ENCODE peak calls at places on chromosomes 2 and 18, in six cellular contexts. L is neural progenitor cell, A is transverse colon, O is GM12864, X is H7, K is fibroblast of villous mesenchyme. G is an unnamed sample.

GRCh38 chr2:1691366-1691765 is 52.9 kb downstream of the PXDN start:
- DNase-seq in O (no peak), X (no peak), K (no peak), A (no peak), L (no peak), G (no peak)

GRCh38 chr2:26317377-26318105 is 28.4 kb upstream of the SELENOI start:
- DNase-seq in A (no peak), K (no peak), O (no peak), L (no peak), X (no peak), G (no peak)

GRCh38 chr18:34901299-34901698 is 139.9 kb upstream of the MAPRE2 start:
- DNase-seq in K (peak), L (no peak), X (no peak), O (no peak), A (no peak), G (no peak)

GRCh38 chr2:147365577-147365976 is 479.3 kb upstream of the ACVR2A start:
- DNase-seq in L (peak), K (no peak), O (no peak), X (no peak), A (no peak), G (no peak)

GRCh38 chr2:111652038-111652437 is 232.0 kb downstream of the ANAPC1 start:
- DNase-seq in A (no peak), L (no peak), K (no peak), O (no peak), X (no peak), G (no peak)

GRCh38 chr18:76620326-76620813 is 125.3 kb upstream of the ZNF516 start:
- DNase-seq in A (peak), K (peak), X (peak), O (peak), L (peak), G (no peak)

GRCh38 chr2:77566131-77566530 is 44.0 kb upstream of the LRRTM4 start:
- DNase-seq in L (no peak), X (no peak), A (no peak), O (no peak), K (no peak), G (no peak)

GRCh38 chr2:74201596-74201995 is 3.2 kb downstream of the MTHFD2 start:
- DNase-seq in L (no peak), K (peak), O (no peak), A (no peak), X (no peak), G (no peak)

GRCh38 chr18:57444301-57444759 is 9.2 kb downstream of the ONECUT2 start:
- DNase-seq in A (no peak), K (no peak), X (no peak), L (peak), O (no peak), G (no peak)

GRCh38 chr2:191696001-191696400 is 18.1 kb downstream of the NABP1 start:
- DNase-seq in A (peak), K (peak), L (no peak), X (no peak), O (no peak), G (peak)

GRCh38 chr2:218393750-218394290 is 5.8 kb upstream of the CTDSP1 start:
- DNase-seq in L (no peak), X (peak), A (no peak), K (no peak), O (no peak), G (no peak)

GRCh38 chr2:218395826-218396687 is 3.6 kb upstream of the CTDSP1 start:
- DNase-seq in X (peak), K (peak), A (peak), L (peak), O (peak), G (peak)

GRCh38 chr2:218395456-218395825 is 4.2 kb upstream of the CTDSP1 start:
- DNase-seq in X (no peak), L (no peak), K (no peak), A (peak), O (no peak), G (no peak)

GRCh38 chr2:218394298-218395089 is 5.2 kb upstream of the CTDSP1 start:
- DNase-seq in A (no peak), L (no peak), K (no peak), O (no peak), X (no peak), G (no peak)

DNA sequence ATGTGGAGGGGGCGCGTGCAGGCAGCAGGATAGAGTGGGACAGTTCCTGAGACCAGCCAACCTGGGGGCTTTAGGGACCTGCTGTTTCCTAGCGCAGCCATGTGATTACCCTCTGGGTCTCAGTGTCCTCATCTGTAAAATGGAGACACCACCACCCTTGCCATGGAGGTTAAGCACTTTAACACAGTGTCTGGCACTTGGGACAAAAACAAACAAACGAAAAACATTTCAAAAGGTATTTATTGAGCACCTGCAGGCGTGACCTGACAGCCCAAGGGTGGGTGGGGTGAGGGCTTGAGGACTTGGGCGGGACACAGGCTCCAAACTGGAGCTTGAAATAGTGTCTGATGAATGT is 4.6 kb upstream of the CTDSP1 start:
- DNase-seq in A (no peak), X (no peak), O (no peak), L (no peak), K (no peak), G (no peak)
- H3K4me3 ChIP-seq in A (no peak), X (peak), O (no peak), L (no peak), K (no peak), G (no peak)

GRCh38 chr2:221450280-221450679 is 121.8 kb downstream of the EPHA4 start:
- DNase-seq in K (no peak), X (no peak), O (no peak), A (no peak), L (no peak), G (no peak)

GRCh38 chr2:221447310-221447709 is 124.8 kb downstream of the EPHA4 start:
- DNase-seq in O (no peak), X (peak), K (no peak), L (peak), A (no peak), G (no peak)

GRCh38 chr2:221448086-221448856 is 123.8 kb downstream of the EPHA4 start:
- DNase-seq in A (no peak), L (no peak), X (no peak), K (no peak), O (no peak), G (no peak)

GRCh38 chr2:221448857-221449390 is 123.2 kb downstream of the EPHA4 start:
- DNase-seq in L (no peak), A (no peak), O (no peak), K (no peak), X (no peak), G (no peak)

GRCh38 chr2:221449406-221449805 is 122.7 kb downstream of the EPHA4 start:
- DNase-seq in L (peak), O (no peak), K (no peak), X (no peak), A (no peak), G (no peak)
- H3K4me3 ChIP-seq in L (no peak), O (no peak), K (no peak), X (no peak), A (no peak), G (no peak)

GRCh38 chr2:59249441-59250330 is 1008.6 kb upstream of the FANCL start:
- DNase-seq in X (no peak), O (no peak), L (peak), A (no peak), K (no peak), G (no peak)
- H3K4me3 ChIP-seq in X (no peak), O (no peak), L (no peak), A (no peak), K (no peak), G (no peak)

DNA sequence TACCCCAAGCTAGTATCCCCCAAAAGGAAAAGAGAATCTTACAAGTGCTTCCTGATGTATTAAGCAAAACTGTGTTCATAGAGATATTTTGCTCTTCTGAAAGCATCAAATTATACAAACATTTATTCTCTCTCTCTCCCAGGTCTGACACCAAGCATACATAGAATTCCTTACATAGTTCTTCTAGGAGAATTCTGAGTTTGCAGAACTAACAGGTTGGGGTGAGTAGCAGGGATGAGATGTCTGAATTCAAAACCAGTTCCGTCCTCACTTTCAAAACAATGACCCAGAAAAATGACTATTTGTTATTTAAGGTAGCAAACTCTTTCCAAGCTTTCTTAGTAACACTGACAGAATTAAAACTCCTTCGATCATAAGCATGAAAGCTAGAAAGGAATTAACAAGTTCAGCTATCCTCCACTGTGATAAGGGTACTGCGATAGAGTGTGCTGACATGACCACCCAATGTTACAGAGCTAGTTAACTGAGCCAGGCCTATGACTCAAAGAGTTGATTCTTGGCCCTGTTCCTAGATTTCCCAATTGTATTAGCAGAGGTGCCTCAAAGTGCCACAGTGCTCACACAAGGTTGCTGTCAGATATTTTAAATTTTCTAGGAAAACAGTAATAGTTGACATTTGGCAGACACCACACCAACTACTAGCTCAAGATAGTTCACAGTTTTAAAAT is 85.8 kb upstream of the SETBP1 start:
- DNase-seq in A (no peak), X (no peak), O (no peak), L (no peak), K (peak), G (no peak)
- H3K4me3 ChIP-seq in A (no peak), X (no peak), O (no peak), L (no peak), K (no peak), G (no peak)

GRCh38 chr2:179859523-179859922 is 1.9 kb downstream of the ZNF385B start:
- DNase-seq in A (no peak), K (no peak), O (no peak), X (no peak), L (no peak), G (no peak)
- H3K4me3 ChIP-seq in A (no peak), K (no peak), O (no peak), X (no peak), L (peak), G (no peak)

DNA sequence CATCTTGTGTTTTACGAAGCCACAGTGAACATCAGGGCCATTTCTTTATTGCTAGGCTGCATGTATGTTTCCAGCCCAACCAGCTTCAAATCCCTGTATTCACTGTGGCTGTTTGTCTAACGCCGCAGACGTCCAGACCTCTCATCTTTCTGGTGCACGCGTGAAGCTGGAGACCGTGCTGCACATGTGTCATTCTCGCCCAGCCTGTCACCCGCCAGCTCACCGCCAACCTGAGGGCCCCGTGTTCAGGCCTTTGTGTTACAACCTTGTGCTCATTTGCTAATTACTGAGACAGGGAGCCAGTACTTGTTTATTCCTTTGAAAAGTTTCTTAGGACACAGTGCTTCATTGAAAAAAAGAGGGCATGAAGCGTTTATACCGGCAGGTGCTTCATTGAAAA is 21.4 kb downstream of the SALL3 start:
- DNase-seq in X (no peak), K (no peak), A (no peak), L (no peak), O (no peak), G (no peak)
- H3K4me3 ChIP-seq in X (no peak), K (no peak), A (no peak), L (no peak), O (no peak), G (no peak)

DNA sequence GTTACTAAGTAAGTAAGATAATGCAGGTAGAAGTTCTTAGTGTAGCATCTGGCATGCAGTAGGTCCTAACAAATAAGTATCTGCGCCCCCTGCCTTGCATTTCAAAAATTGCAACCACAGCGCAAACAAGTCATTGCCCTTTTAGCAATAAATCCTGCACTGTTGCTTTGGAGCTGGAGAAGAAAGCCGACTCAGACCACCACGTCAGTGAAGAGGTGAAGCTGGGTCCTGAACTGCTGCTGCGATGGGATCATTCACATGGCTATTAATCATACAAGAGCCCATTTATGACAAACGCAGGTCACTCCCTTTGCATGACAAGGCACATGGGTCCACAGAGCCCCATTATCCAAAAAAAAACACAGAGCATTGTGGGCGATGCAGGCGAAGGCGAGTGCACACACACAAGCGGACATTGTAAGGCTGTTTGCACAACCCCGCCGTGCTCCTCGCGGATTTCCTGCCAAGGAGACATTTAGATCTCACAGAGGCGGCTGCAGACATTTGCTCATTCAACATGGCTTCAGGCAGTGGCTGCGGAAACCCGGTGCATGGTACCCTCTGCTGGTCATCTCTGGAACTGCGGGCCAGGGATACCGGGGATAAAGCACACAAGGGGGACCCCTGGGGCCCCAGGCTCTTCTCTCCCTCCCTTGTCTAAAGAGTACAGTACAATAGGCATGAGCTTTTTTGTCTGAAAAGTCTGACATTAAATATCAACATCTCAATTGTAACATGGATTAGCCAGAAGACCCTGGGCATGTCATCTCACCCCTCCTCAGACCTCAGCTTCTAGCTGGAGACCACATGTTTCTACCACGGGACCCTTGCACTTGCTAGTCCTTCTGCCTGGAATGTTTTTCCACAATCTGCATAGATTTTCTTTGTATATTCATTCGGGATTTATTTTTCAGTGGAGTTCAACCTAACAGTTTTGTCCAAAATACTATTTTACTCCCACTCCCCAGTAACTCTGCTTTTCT is 56.7 kb downstream of the CYRIA start:
- DNase-seq in X (peak), O (peak), L (peak), A (peak), K (peak), G (no peak)
- H3K4me3 ChIP-seq in X (peak), O (peak), L (peak), A (no peak), K (peak), G (peak)

GRCh38 chr18:74596959-74597661 is 560 bp upstream of the ZNF407 start:
- DNase-seq in K (peak), A (peak), L (peak), O (peak), X (peak), G (no peak)

GRCh38 chr18:74598350-74599001 is 806 bp downstream of the ZNF407 start:
- DNase-seq in L (peak), A (peak), K (peak), O (peak), X (peak), G (no peak)

GRCh38 chr18:74595425-74595824 is 2.2 kb upstream of the ZNF407 start:
- DNase-seq in X (no peak), L (no peak), K (no peak), A (no peak), O (no peak), G (no peak)

GRCh38 chr18:74597662-74598349 is at the start of gene ZNF407:
- DNase-seq in X (peak), A (peak), K (peak), L (peak), O (peak), G (peak)
- H3K4me3 ChIP-seq in X (peak), A (peak), K (peak), L (peak), O (peak), G (peak)